ENCODE peak calls at places on chromosomes 13 and 19, in ten cellular contexts. E, D, X, Y, W, H, A, C, P and I are unnamed samples.

GRCh38 chr13:40958655-40959054 is 60.5 kb downstream of the ELF1 start:
- DNase-seq in E (no peak), D (no peak), X (no peak), Y (no peak), W (no peak), H (no peak), A (no peak), C (no peak), P (no peak), I (no peak)

GRCh38 chr19:32519023-32519422 is 62.0 kb upstream of the PDCD5 start:
- DNase-seq in E (no peak), D (no peak), X (no peak), Y (no peak), W (no peak), H (no peak), A (no peak), C (peak), P (no peak), I (no peak)

GRCh38 chr13:38905861-38906260 is 84.8 kb downstream of the STOML3 start:
- DNase-seq in E (no peak), D (no peak), X (no peak), Y (no peak), W (no peak), H (no peak), A (no peak), C (no peak), P (no peak), I (no peak)

GRCh38 chr19:55857149-55857548 is 20.8 kb downstream of the NLRP4 start:
- DNase-seq in E (no peak), D (no peak), X (no peak), Y (no peak), W (no peak), H (no peak), A (no peak), C (no peak), P (no peak), I (no peak)

GRCh38 chr13:35984287-35984686 is 146.9 kb downstream of the DCLK1 start:
- DNase-seq in E (no peak), D (no peak), X (no peak), Y (no peak), W (no peak), H (no peak), A (no peak), C (no peak), P (no peak), I (no peak)

GRCh38 chr19:3250675-3251074 is 26.2 kb downstream of the CELF5 start:
- DNase-seq in E (peak), D (no peak), X (peak), Y (no peak), W (no peak), H (no peak), A (no peak), C (peak), P (no peak), I (no peak)

GRCh38 chr13:36530050-36530789 is 97.9 kb downstream of the CCNA1 start:
- DNase-seq in E (no peak), D (no peak), X (no peak), Y (no peak), W (peak), H (no peak), A (no peak), C (peak), P (peak), I (no peak)

GRCh38 chr13:114043421-114044053 is 69.7 kb upstream of the C13orf46 start:
- DNase-seq in E (no peak), D (no peak), X (peak), Y (peak), W (peak), H (no peak), A (peak), C (peak), P (no peak), I (peak)

GRCh38 chr13:46160474-46161066 is 21.4 kb downstream of the LCP1 start:
- DNase-seq in E (no peak), D (no peak), X (peak), Y (peak), W (no peak), H (no peak), A (no peak), C (peak), P (no peak), I (peak)

GRCh38 chr19:36775768-36776167 is 3.2 kb upstream of the ZNF850 start:
- DNase-seq in E (peak), D (peak), X (no peak), Y (no peak), W (no peak), H (no peak), A (no peak), C (no peak), P (no peak), I (no peak)

GRCh38 chr19:2769218-2769617 is 13.9 kb downstream of the SGTA start:
- DNase-seq in E (no peak), D (no peak), X (peak), Y (no peak), W (no peak), H (no peak), A (no peak), C (no peak), P (no peak), I (no peak)

GRCh38 chr13:41520699-41521630 is 63.6 kb downstream of the RGCC start:
- DNase-seq in E (no peak), D (no peak), X (no peak), Y (no peak), W (no peak), H (no peak), A (no peak), C (peak), P (no peak), I (no peak)

GRCh38 chr19:38666662-38667448 is 19.4 kb downstream of the ACTN4 start:
- DNase-seq in E (no peak), D (peak), X (peak), Y (peak), W (peak), H (no peak), A (peak), C (peak), P (no peak), I (peak)

GRCh38 chr13:42494157-42494556 is 79.8 kb upstream of the TNFSF11 start:
- DNase-seq in E (no peak), D (no peak), X (no peak), Y (no peak), W (no peak), H (no peak), A (no peak), C (no peak), P (no peak), I (no peak)

GRCh38 chr13:84121456-84121855 is 239.2 kb upstream of the SLITRK1 start:
- DNase-seq in E (no peak), D (no peak), X (no peak), Y (no peak), W (no peak), H (no peak), A (no peak), C (peak), P (no peak), I (no peak)

GRCh38 chr19:55638864-55639359 is 1.9 kb upstream of the ZNF580 start:
- DNase-seq in E (peak), D (peak), X (no peak), Y (peak), W (peak), H (no peak), A (peak), C (peak), P (no peak), I (peak)

GRCh38 chr19:13396256-13397080 is 109.8 kb downstream of the CACNA1A start:
- DNase-seq in E (peak), D (peak), X (no peak), Y (peak), W (peak), H (peak), A (peak), C (peak), P (peak), I (peak)

GRCh38 chr13:21998279-21998678 is 327.4 kb downstream of the FGF9 start:
- DNase-seq in E (no peak), D (no peak), X (no peak), Y (no peak), W (no peak), H (no peak), A (no peak), C (no peak), P (no peak), I (no peak)

GRCh38 chr19:19418548-19419260 is 13.2 kb downstream of the GATAD2A start:
- DNase-seq in E (no peak), D (no peak), X (no peak), Y (no peak), W (no peak), H (no peak), A (no peak), C (no peak), P (no peak), I (no peak)

GRCh38 chr19:5672708-5673459 is 7.4 kb downstream of the MICOS13 start:
- DNase-seq in E (no peak), D (no peak), X (no peak), Y (no peak), W (no peak), H (no peak), A (no peak), C (no peak), P (no peak), I (no peak)

GRCh38 chr19:54662730-54663129 is at the start of gene LILRB4:
- DNase-seq in E (no peak), D (no peak), X (peak), Y (no peak), W (peak), H (no peak), A (no peak), C (no peak), P (no peak), I (no peak)

GRCh38 chr19:34475975-34476594 is 5.5 kb upstream of the WTIP start:
- DNase-seq in E (no peak), D (no peak), X (no peak), Y (peak), W (no peak), H (no peak), A (no peak), C (no peak), P (no peak), I (no peak)

GRCh38 chr13:32624441-32624840 is 38.2 kb downstream of the PDS5B start:
- DNase-seq in E (no peak), D (no peak), X (no peak), Y (peak), W (no peak), H (no peak), A (no peak), C (no peak), P (no peak), I (no peak)

GRCh38 chr19:11737964-11738745 is 591 bp downstream of the ZNF823 start:
- DNase-seq in E (peak), D (peak), X (peak), Y (peak), W (peak), H (peak), A (peak), C (peak), P (peak), I (peak)

GRCh38 chr19:8610041-8610927 is at the start of gene ADAMTS10:
- DNase-seq in E (peak), D (no peak), X (peak), Y (peak), W (peak), H (peak), A (peak), C (peak), P (no peak), I (peak)

GRCh38 chr13:100733261-100733660 is 58.7 kb upstream of the TMTC4 start:
- DNase-seq in E (no peak), D (no peak), X (no peak), Y (no peak), W (no peak), H (no peak), A (no peak), C (no peak), P (no peak), I (no peak)

GRCh38 chr19:28731113-28731512 is 481.8 kb downstream of the UQCRFS1 start:
- DNase-seq in E (no peak), D (no peak), X (no peak), Y (no peak), W (no peak), H (no peak), A (no peak), C (no peak), P (no peak), I (no peak)

GRCh38 chr19:28731577-28731976 is 481.4 kb downstream of the UQCRFS1 start:
- DNase-seq in E (no peak), D (no peak), X (no peak), Y (no peak), W (no peak), H (no peak), A (no peak), C (no peak), P (no peak), I (no peak)

GRCh38 chr19:28727835-28728159 is 485.2 kb downstream of the UQCRFS1 start:
- DNase-seq in E (no peak), D (no peak), X (no peak), Y (no peak), W (no peak), H (no peak), A (no peak), C (no peak), P (no peak), I (no peak)

GRCh38 chr19:28726533-28726932 is 486.4 kb downstream of the UQCRFS1 start:
- DNase-seq in E (no peak), D (no peak), X (no peak), Y (no peak), W (no peak), H (no peak), A (no peak), C (no peak), P (no peak), I (no peak)

GRCh38 chr19:28727133-28727834 is 485.7 kb downstream of the UQCRFS1 start:
- DNase-seq in E (peak), D (peak), X (peak), Y (no peak), W (peak), H (no peak), A (no peak), C (peak), P (no peak), I (peak)
- TF ChIP-seq CTCF in E (no peak), D (peak), X (peak), Y (no peak), W (peak), H (peak), A (no peak), C (peak), P (no peak), I (peak)

DNA sequence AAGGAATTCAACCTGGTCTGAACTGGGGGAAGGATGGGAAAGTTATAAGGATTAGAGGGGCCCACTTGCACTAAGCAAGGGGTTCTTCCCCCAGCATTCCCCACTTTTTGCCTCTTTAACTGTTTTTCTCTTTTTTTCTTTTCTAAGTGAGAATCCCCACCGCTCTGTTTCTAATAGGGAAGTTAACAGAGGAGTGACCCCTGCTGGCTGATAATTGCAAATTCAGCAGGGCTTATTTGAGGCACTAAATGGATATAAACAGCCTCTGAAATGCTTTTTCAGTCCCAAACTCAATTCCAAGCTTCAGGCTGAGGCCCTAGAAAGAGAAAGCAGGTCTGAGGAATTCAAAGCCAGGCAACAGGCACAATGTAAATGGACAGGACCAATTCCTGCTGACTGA is 38.2 kb upstream of the CEACAM21 start:
- DNase-seq in E (peak), D (no peak), X (no peak), Y (peak), W (no peak), H (no peak), A (no peak), C (peak), P (no peak), I (no peak)
- TF ChIP-seq CTCF in E (peak), D (no peak), X (no peak), Y (peak), W (peak), H (peak), A (peak), C (peak), P (peak), I (peak)

GRCh38 chr19:48090281-48090802 is 20.3 kb downstream of the PLA2G4C start:
- DNase-seq in E (no peak), D (no peak), X (no peak), Y (no peak), W (peak), H (no peak), A (no peak), C (no peak), P (no peak), I (no peak)

GRCh38 chr19:48085077-48085476 is 25.5 kb downstream of the PLA2G4C start:
- DNase-seq in E (no peak), D (no peak), X (no peak), Y (no peak), W (no peak), H (no peak), A (no peak), C (no peak), P (no peak), I (no peak)

GRCh38 chr19:48085904-48086864 is 24.4 kb downstream of the PLA2G4C start:
- DNase-seq in E (peak), D (no peak), X (no peak), Y (no peak), W (no peak), H (no peak), A (no peak), C (no peak), P (no peak), I (no peak)
- TF ChIP-seq CTCF in E (no peak), D (no peak), X (no peak), Y (no peak), W (no peak), H (no peak), A (no peak), C (no peak), P (no peak), I (no peak)

GRCh38 chr13:109155301-109155761 is 525.9 kb downstream of the MYO16 start:
- DNase-seq in E (no peak), D (no peak), X (no peak), Y (peak), W (no peak), H (no peak), A (no peak), C (peak), P (peak), I (no peak)
- TF ChIP-seq CTCF in E (no peak), D (no peak), X (no peak), Y (no peak), W (no peak), H (no peak), A (no peak), C (no peak), P (no peak), I (no peak)

GRCh38 chr19:23273022-23273593 is 22.9 kb upstream of the ZNF724 start:
- DNase-seq in E (no peak), D (peak), X (no peak), Y (no peak), W (no peak), H (no peak), A (peak), C (no peak), P (no peak), I (no peak)

DNA sequence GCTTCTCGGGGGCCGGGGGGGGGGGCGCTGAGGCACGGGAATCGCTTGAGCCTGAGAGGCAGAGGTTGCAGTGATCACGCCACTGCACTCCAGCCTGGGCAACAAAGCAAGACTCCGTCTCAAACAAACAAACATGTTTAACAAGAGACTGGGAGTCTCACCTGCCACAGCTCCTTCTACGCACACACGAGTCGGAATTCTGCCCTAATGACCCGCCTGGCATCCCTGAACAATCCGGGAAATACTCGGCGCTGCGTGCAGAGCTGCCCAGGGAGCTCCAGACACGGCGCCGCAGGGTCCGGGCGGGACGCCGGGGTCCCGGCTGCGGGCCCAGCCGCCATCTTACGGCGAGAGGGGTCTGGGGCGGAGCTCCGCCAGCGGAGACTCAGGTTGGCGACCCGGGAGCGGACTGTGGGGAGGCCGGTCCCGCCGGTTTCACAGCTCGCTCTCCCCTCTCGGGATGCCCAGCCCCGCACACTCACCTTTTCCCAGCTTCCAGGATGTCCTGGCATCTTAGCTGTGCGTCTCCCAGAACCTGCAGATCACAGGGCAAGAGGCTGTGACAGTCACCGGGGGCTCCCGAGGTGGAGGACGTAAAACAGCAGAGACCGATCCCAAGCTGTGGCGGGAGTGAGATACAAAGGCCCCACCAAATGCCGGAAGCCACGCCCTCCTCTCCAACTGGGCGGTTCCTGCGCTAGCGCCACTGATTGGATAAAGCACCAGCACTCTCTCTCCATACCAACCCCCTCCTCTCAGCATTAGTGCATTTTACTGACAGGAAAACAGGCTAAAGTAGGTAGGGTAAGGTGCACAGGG is 23.6 kb upstream of the ZNF724 start:
- DNase-seq in E (peak), D (peak), X (peak), Y (peak), W (peak), H (peak), A (peak), C (peak), P (peak), I (peak)
- TF ChIP-seq CTCF in E (no peak), D (no peak), X (no peak), Y (no peak), W (no peak), H (no peak), A (no peak), C (no peak), P (no peak), I (no peak)

GRCh38 chr13:79548886-79549285 is 67.9 kb downstream of the NDFIP2 start:
- DNase-seq in E (no peak), D (no peak), X (no peak), Y (peak), W (no peak), H (no peak), A (no peak), C (peak), P (no peak), I (no peak)
- TF ChIP-seq CTCF in E (no peak), D (no peak), X (no peak), Y (peak), W (peak), H (peak), A (peak), C (peak), P (no peak), I (no peak)

GRCh38 chr13:93169980-93170379 is 56.6 kb upstream of the GPC6 start:
- DNase-seq in E (no peak), D (no peak), X (no peak), Y (peak), W (peak), H (no peak), A (no peak), C (peak), P (no peak), I (no peak)

GRCh38 chr13:93173656-93174055 is 53.0 kb upstream of the GPC6 start:
- DNase-seq in E (no peak), D (no peak), X (no peak), Y (peak), W (no peak), H (no peak), A (no peak), C (no peak), P (no peak), I (no peak)

GRCh38 chr13:93174260-93174659 is 52.3 kb upstream of the GPC6 start:
- DNase-seq in E (no peak), D (no peak), X (no peak), Y (no peak), W (no peak), H (no peak), A (no peak), C (no peak), P (no peak), I (no peak)

GRCh38 chr13:93172109-93172508 is 54.5 kb upstream of the GPC6 start:
- DNase-seq in E (peak), D (no peak), X (no peak), Y (no peak), W (no peak), H (no peak), A (no peak), C (no peak), P (no peak), I (peak)
- TF ChIP-seq CTCF in E (peak), D (no peak), X (no peak), Y (peak), W (no peak), H (peak), A (no peak), C (no peak), P (no peak), I (peak)

DNA sequence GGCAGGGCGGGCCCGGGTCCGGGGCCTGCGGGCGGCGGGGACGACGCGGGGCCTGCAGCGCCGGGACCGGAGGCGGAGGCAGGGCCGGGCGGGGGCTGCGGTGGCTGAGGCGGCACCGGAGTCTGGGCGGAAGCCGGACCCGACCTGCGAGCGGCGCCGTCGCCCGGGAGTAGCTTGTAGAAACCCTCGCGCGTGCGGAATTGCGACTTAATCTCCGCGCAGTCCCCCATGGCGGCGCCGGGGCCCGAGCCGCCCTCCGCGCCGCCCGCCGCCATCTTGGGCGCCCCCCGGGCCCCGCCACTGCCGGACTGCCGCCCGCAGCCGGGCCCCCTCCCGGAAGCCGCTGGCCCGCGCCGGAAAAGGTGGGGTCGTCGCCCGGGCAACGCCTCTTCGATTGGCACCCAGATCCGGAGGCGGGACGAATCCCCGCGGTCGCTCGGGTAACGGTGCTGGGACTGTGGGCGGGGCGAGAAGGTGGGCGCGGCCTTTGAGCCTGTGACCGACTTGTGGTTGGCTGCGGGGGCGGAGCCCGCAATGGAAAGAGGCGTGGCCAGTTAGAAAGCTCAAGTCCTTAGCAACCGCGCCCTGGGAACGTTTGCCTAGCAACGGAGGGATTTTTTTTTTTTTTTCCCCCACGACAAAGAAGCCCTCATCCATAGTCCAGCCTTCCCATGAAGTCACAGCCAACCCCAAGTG is at the start of gene DMWD:
- DNase-seq in E (peak), D (peak), X (peak), Y (peak), W (peak), H (peak), A (peak), C (peak), P (peak), I (peak)
- TF ChIP-seq CTCF in E (no peak), D (no peak), X (no peak), Y (no peak), W (no peak), H (no peak), A (no peak), C (no peak), P (no peak), I (no peak)